ENCODE peak calls at places on chromosome 7, in nine cellular contexts. One of them, this sample, is unnamed.

GRCh38 chr7:158073845-158074840 is 513.5 kb downstream of the PTPRN2 start:
- DNase-seq in activated T-cell treated with anti-CD3 and anti-CD28 coated beads for 1 hour: no peak
- DNase-seq in GM12892: no peak
- DNase-seq in LoVo: no peak
- DNase-seq in PC-3: no peak
- DNase-seq in fibroblast of the aortic adventitia: no peak
- DNase-seq in anterior cingulate cortex: no peak
- DNase-seq in BJ: no peak
- DNase-seq in right lobe of liver: no peak
- DNase-seq in this sample: no peak

GRCh38 chr7:36961097-36961496 is 236.8 kb upstream of the AOAH start:
- DNase-seq in GM12892: no peak
- DNase-seq in PC-3: no peak
- DNase-seq in anterior cingulate cortex: no peak
- DNase-seq in right lobe of liver: no peak
- DNase-seq in LoVo: no peak
- DNase-seq in fibroblast of the aortic adventitia: no peak
- DNase-seq in activated T-cell treated with anti-CD3 and anti-CD28 coated beads for 1 hour: no peak
- DNase-seq in BJ: no peak
- DNase-seq in this sample: no peak

GRCh38 chr7:130392456-130392860 is 12.2 kb downstream of the CPA1 start:
- DNase-seq in PC-3: no peak
- DNase-seq in fibroblast of the aortic adventitia: peak; percentile 88
- DNase-seq in anterior cingulate cortex: no peak
- DNase-seq in GM12892: no peak
- DNase-seq in LoVo: no peak
- DNase-seq in activated T-cell treated with anti-CD3 and anti-CD28 coated beads for 1 hour: no peak
- DNase-seq in BJ: no peak
- DNase-seq in right lobe of liver: no peak
- DNase-seq in this sample: no peak

GRCh38 chr7:105010538-105011523 is 3.2 kb upstream of the KMT2E start:
- DNase-seq in GM12892: no peak
- DNase-seq in right lobe of liver: no peak
- DNase-seq in PC-3: no peak
- DNase-seq in anterior cingulate cortex: no peak
- DNase-seq in LoVo: no peak
- DNase-seq in activated T-cell treated with anti-CD3 and anti-CD28 coated beads for 1 hour: no peak
- DNase-seq in fibroblast of the aortic adventitia: peak; percentile 59
- DNase-seq in BJ: no peak
- DNase-seq in this sample: no peak

GRCh38 chr7:696426-697258 is 29.9 kb upstream of the DNAAF5 start:
- DNase-seq in LoVo: no peak
- DNase-seq in BJ: no peak
- DNase-seq in GM12892: no peak
- DNase-seq in fibroblast of the aortic adventitia: no peak
- DNase-seq in anterior cingulate cortex: no peak
- DNase-seq in right lobe of liver: peak; percentile 37
- DNase-seq in activated T-cell treated with anti-CD3 and anti-CD28 coated beads for 1 hour: no peak
- DNase-seq in PC-3: no peak
- DNase-seq in this sample: no peak

GRCh38 chr7:33870120-33870519 is 35.2 kb upstream of the BMPER start:
- DNase-seq in BJ: no peak
- DNase-seq in GM12892: no peak
- DNase-seq in right lobe of liver: no peak
- DNase-seq in activated T-cell treated with anti-CD3 and anti-CD28 coated beads for 1 hour: no peak
- DNase-seq in anterior cingulate cortex: no peak
- DNase-seq in LoVo: no peak
- DNase-seq in fibroblast of the aortic adventitia: no peak
- DNase-seq in PC-3: no peak
- DNase-seq in this sample: no peak

GRCh38 chr7:21169667-21170605 is 257.9 kb upstream of the SP4 start:
- DNase-seq in fibroblast of the aortic adventitia: no peak
- DNase-seq in LoVo: no peak
- DNase-seq in BJ: no peak
- DNase-seq in activated T-cell treated with anti-CD3 and anti-CD28 coated beads for 1 hour: no peak
- DNase-seq in right lobe of liver: no peak
- DNase-seq in PC-3: no peak
- DNase-seq in GM12892: no peak
- DNase-seq in anterior cingulate cortex: no peak
- DNase-seq in this sample: peak; percentile 45

GRCh38 chr7:24715661-24716479 is 41.4 kb downstream of the GSDME start:
- DNase-seq in LoVo: peak; percentile 44
- DNase-seq in GM12892: no peak
- DNase-seq in anterior cingulate cortex: no peak
- DNase-seq in activated T-cell treated with anti-CD3 and anti-CD28 coated beads for 1 hour: no peak
- DNase-seq in right lobe of liver: no peak
- DNase-seq in PC-3: peak; percentile 17
- DNase-seq in fibroblast of the aortic adventitia: no peak
- DNase-seq in BJ: no peak
- DNase-seq in this sample: no peak

GRCh38 chr7:35839860-35840854 is 39.3 kb downstream of the SEPTIN7 start:
- DNase-seq in activated T-cell treated with anti-CD3 and anti-CD28 coated beads for 1 hour: no peak
- DNase-seq in right lobe of liver: no peak
- DNase-seq in LoVo: peak; percentile 39
- DNase-seq in anterior cingulate cortex: no peak
- DNase-seq in fibroblast of the aortic adventitia: peak; percentile 24
- DNase-seq in BJ: peak; percentile 53
- DNase-seq in GM12892: no peak
- DNase-seq in PC-3: peak; percentile 48
- DNase-seq in this sample: no peak

GRCh38 chr7:8434290-8435002 is 1.0 kb downstream of the NXPH1 start:
- DNase-seq in LoVo: no peak
- DNase-seq in right lobe of liver: peak; percentile 44
- DNase-seq in anterior cingulate cortex: no peak
- DNase-seq in GM12892: no peak
- DNase-seq in BJ: no peak
- DNase-seq in activated T-cell treated with anti-CD3 and anti-CD28 coated beads for 1 hour: no peak
- DNase-seq in fibroblast of the aortic adventitia: no peak
- DNase-seq in PC-3: no peak
- DNase-seq in this sample: no peak

GRCh38 chr7:90999989-91000979 is 263.9 kb upstream of the FZD1 start:
- DNase-seq in fibroblast of the aortic adventitia: peak; percentile 30
- DNase-seq in activated T-cell treated with anti-CD3 and anti-CD28 coated beads for 1 hour: no peak
- DNase-seq in GM12892: no peak
- DNase-seq in LoVo: no peak
- DNase-seq in anterior cingulate cortex: no peak
- DNase-seq in BJ: peak; percentile 44
- DNase-seq in right lobe of liver: no peak
- DNase-seq in PC-3: peak; percentile 39
- DNase-seq in this sample: no peak

GRCh38 chr7:147432068-147432467 is 1158.5 kb upstream of the C7orf33 start:
- DNase-seq in right lobe of liver: no peak
- DNase-seq in activated T-cell treated with anti-CD3 and anti-CD28 coated beads for 1 hour: no peak
- DNase-seq in LoVo: no peak
- DNase-seq in anterior cingulate cortex: no peak
- DNase-seq in PC-3: peak; percentile 56
- DNase-seq in GM12892: no peak
- DNase-seq in BJ: no peak
- DNase-seq in fibroblast of the aortic adventitia: peak; percentile 54
- DNase-seq in this sample: no peak

GRCh38 chr7:143415696-143416095 is 7.0 kb upstream of the EPHA1 start:
- DNase-seq in PC-3: peak; percentile 90
- DNase-seq in LoVo: peak; percentile 49
- DNase-seq in fibroblast of the aortic adventitia: peak; percentile 57
- DNase-seq in GM12892: no peak
- DNase-seq in activated T-cell treated with anti-CD3 and anti-CD28 coated beads for 1 hour: no peak
- DNase-seq in BJ: no peak
- DNase-seq in anterior cingulate cortex: no peak
- DNase-seq in right lobe of liver: no peak
- DNase-seq in this sample: no peak

GRCh38 chr7:28354601-28355062 is 57.7 kb upstream of the CREB5 start:
- DNase-seq in right lobe of liver: no peak
- DNase-seq in GM12892: no peak
- DNase-seq in fibroblast of the aortic adventitia: peak; percentile 95
- DNase-seq in LoVo: no peak
- DNase-seq in PC-3: peak; percentile 98
- DNase-seq in activated T-cell treated with anti-CD3 and anti-CD28 coated beads for 1 hour: no peak
- DNase-seq in BJ: peak; percentile 10
- DNase-seq in anterior cingulate cortex: no peak
- DNase-seq in this sample: no peak

GRCh38 chr7:31767686-31768358 is 80.8 kb downstream of the PPP1R17 start:
- DNase-seq in activated T-cell treated with anti-CD3 and anti-CD28 coated beads for 1 hour: no peak
- DNase-seq in right lobe of liver: no peak
- DNase-seq in GM12892: no peak
- DNase-seq in fibroblast of the aortic adventitia: no peak
- DNase-seq in PC-3: no peak
- DNase-seq in anterior cingulate cortex: no peak
- DNase-seq in BJ: no peak
- DNase-seq in LoVo: no peak
- DNase-seq in this sample: no peak

GRCh38 chr7:73448609-73449008 is 15.0 kb downstream of the FZD9 start:
- DNase-seq in anterior cingulate cortex: no peak
- DNase-seq in GM12892: no peak
- DNase-seq in LoVo: no peak
- DNase-seq in right lobe of liver: no peak
- DNase-seq in activated T-cell treated with anti-CD3 and anti-CD28 coated beads for 1 hour: no peak
- DNase-seq in fibroblast of the aortic adventitia: no peak
- DNase-seq in BJ: peak; percentile 30
- DNase-seq in PC-3: no peak
- DNase-seq in this sample: no peak

GRCh38 chr7:32942783-32943653 is 14.2 kb upstream of the FKBP9 start:
- DNase-seq in BJ: peak; percentile 16
- DNase-seq in anterior cingulate cortex: peak; percentile 73
- DNase-seq in fibroblast of the aortic adventitia: peak; percentile 65
- DNase-seq in GM12892: peak; percentile 75
- DNase-seq in activated T-cell treated with anti-CD3 and anti-CD28 coated beads for 1 hour: peak; percentile 53
- DNase-seq in LoVo: peak; percentile 92
- DNase-seq in PC-3: peak; percentile 66
- DNase-seq in right lobe of liver: peak; percentile 87
- DNase-seq in this sample: peak; percentile 59

GRCh38 chr7:116736927-116737715 is 65.1 kb downstream of the MET start:
- DNase-seq in BJ: no peak
- DNase-seq in anterior cingulate cortex: no peak
- DNase-seq in fibroblast of the aortic adventitia: peak; percentile 54
- DNase-seq in activated T-cell treated with anti-CD3 and anti-CD28 coated beads for 1 hour: no peak
- DNase-seq in LoVo: no peak
- DNase-seq in GM12892: no peak
- DNase-seq in right lobe of liver: no peak
- DNase-seq in PC-3: no peak
- DNase-seq in this sample: no peak

GRCh38 chr7:116984511-116984910 is 31.2 kb downstream of the ST7 start:
- DNase-seq in PC-3: no peak
- DNase-seq in LoVo: no peak
- DNase-seq in BJ: no peak
- DNase-seq in anterior cingulate cortex: no peak
- DNase-seq in activated T-cell treated with anti-CD3 and anti-CD28 coated beads for 1 hour: no peak
- DNase-seq in GM12892: no peak
- DNase-seq in fibroblast of the aortic adventitia: no peak
- DNase-seq in right lobe of liver: no peak
- DNase-seq in this sample: no peak